ENCODE peak calls at places on chromosomes 13 and 19, in nine cellular contexts. One of them, this sample, is unnamed.

GRCh38 chr19:2982983-2983350 is 5.6 kb downstream of the TLE6 start:
- DNase-seq in K562: no peak
- DNase-seq in HepG2: no peak
- DNase-seq in SK-N-SH: peak
- DNase-seq in suprapubic skin: peak
- DNase-seq in H1: no peak
- DNase-seq in sigmoid colon: peak
- DNase-seq in stomach: peak
- DNase-seq in transverse colon: peak
- DNase-seq in this sample: peak

GRCh38 chr19:31152906-31153305 is 196.3 kb downstream of the TSHZ3 start:
- DNase-seq in H1: no peak
- DNase-seq in sigmoid colon: no peak
- DNase-seq in suprapubic skin: no peak
- DNase-seq in SK-N-SH: no peak
- DNase-seq in transverse colon: no peak
- DNase-seq in HepG2: no peak
- DNase-seq in K562: no peak
- DNase-seq in stomach: no peak
- DNase-seq in this sample: no peak

GRCh38 chr19:33301011-33301899 is 1.1 kb downstream of the CEBPA start:
- DNase-seq in stomach: peak
- DNase-seq in HepG2: no peak
- DNase-seq in SK-N-SH: peak
- DNase-seq in H1: no peak
- DNase-seq in suprapubic skin: no peak
- DNase-seq in K562: no peak
- DNase-seq in sigmoid colon: peak
- DNase-seq in transverse colon: peak
- DNase-seq in this sample: no peak

GRCh38 chr19:58571575-58571947 is 1.6 kb downstream of the MZF1 start:
- DNase-seq in K562: no peak
- DNase-seq in suprapubic skin: peak
- DNase-seq in stomach: no peak
- DNase-seq in transverse colon: peak
- DNase-seq in H1: no peak
- DNase-seq in SK-N-SH: no peak
- DNase-seq in sigmoid colon: peak
- DNase-seq in HepG2: no peak
- DNase-seq in this sample: peak

GRCh38 chr13:112233256-112233655 is 142.9 kb upstream of the SPACA7 start:
- DNase-seq in transverse colon: no peak
- DNase-seq in SK-N-SH: no peak
- DNase-seq in H1: no peak
- DNase-seq in K562: no peak
- DNase-seq in stomach: no peak
- DNase-seq in suprapubic skin: peak
- DNase-seq in HepG2: no peak
- DNase-seq in sigmoid colon: no peak
- DNase-seq in this sample: peak

GRCh38 chr19:4322942-4323665 is 15.5 kb downstream of the STAP2 start:
- DNase-seq in stomach: peak
- DNase-seq in transverse colon: no peak
- DNase-seq in H1: no peak
- DNase-seq in sigmoid colon: no peak
- DNase-seq in suprapubic skin: no peak
- DNase-seq in SK-N-SH: no peak
- DNase-seq in K562: no peak
- DNase-seq in HepG2: no peak
- DNase-seq in this sample: no peak

GRCh38 chr13:30153871-30154426 is 153.4 kb downstream of the KATNAL1 start:
- DNase-seq in stomach: no peak
- DNase-seq in sigmoid colon: peak
- DNase-seq in K562: no peak
- DNase-seq in HepG2: no peak
- DNase-seq in transverse colon: no peak
- DNase-seq in SK-N-SH: no peak
- DNase-seq in suprapubic skin: peak
- DNase-seq in H1: no peak
- DNase-seq in this sample: no peak

GRCh38 chr19:40594657-40595077 is 6.5 kb upstream of the LTBP4 start:
- DNase-seq in H1: no peak
- DNase-seq in SK-N-SH: no peak
- DNase-seq in transverse colon: no peak
- DNase-seq in suprapubic skin: no peak
- DNase-seq in sigmoid colon: no peak
- DNase-seq in stomach: no peak
- DNase-seq in K562: peak
- DNase-seq in HepG2: no peak
- DNase-seq in this sample: no peak

GRCh38 chr19:1970003-1970805 is 29.2 kb downstream of the CSNK1G2 start:
- DNase-seq in transverse colon: no peak
- DNase-seq in suprapubic skin: no peak
- DNase-seq in K562: no peak
- DNase-seq in SK-N-SH: no peak
- DNase-seq in stomach: no peak
- DNase-seq in sigmoid colon: no peak
- DNase-seq in HepG2: no peak
- DNase-seq in H1: no peak
- DNase-seq in this sample: no peak

GRCh38 chr13:43573361-43573740 is 213.4 kb downstream of the ENOX1 start:
- DNase-seq in transverse colon: no peak
- DNase-seq in suprapubic skin: no peak
- DNase-seq in stomach: no peak
- DNase-seq in SK-N-SH: no peak
- DNase-seq in K562: no peak
- DNase-seq in sigmoid colon: no peak
- DNase-seq in H1: no peak
- DNase-seq in HepG2: no peak
- DNase-seq in this sample: no peak

GRCh38 chr13:44132710-44133109 is 240.9 kb upstream of the SERP2 start:
- DNase-seq in H1: no peak
- DNase-seq in sigmoid colon: peak
- DNase-seq in transverse colon: peak
- DNase-seq in SK-N-SH: no peak
- DNase-seq in stomach: peak
- DNase-seq in K562: peak
- DNase-seq in suprapubic skin: no peak
- DNase-seq in HepG2: no peak
- DNase-seq in this sample: peak

GRCh38 chr19:15248648-15249559 is 16.7 kb upstream of the EPHX3 start:
- DNase-seq in H1: no peak
- DNase-seq in transverse colon: peak
- DNase-seq in K562: no peak
- DNase-seq in suprapubic skin: peak
- DNase-seq in HepG2: no peak
- DNase-seq in sigmoid colon: peak
- DNase-seq in SK-N-SH: no peak
- DNase-seq in stomach: peak
- DNase-seq in this sample: peak

DNA sequence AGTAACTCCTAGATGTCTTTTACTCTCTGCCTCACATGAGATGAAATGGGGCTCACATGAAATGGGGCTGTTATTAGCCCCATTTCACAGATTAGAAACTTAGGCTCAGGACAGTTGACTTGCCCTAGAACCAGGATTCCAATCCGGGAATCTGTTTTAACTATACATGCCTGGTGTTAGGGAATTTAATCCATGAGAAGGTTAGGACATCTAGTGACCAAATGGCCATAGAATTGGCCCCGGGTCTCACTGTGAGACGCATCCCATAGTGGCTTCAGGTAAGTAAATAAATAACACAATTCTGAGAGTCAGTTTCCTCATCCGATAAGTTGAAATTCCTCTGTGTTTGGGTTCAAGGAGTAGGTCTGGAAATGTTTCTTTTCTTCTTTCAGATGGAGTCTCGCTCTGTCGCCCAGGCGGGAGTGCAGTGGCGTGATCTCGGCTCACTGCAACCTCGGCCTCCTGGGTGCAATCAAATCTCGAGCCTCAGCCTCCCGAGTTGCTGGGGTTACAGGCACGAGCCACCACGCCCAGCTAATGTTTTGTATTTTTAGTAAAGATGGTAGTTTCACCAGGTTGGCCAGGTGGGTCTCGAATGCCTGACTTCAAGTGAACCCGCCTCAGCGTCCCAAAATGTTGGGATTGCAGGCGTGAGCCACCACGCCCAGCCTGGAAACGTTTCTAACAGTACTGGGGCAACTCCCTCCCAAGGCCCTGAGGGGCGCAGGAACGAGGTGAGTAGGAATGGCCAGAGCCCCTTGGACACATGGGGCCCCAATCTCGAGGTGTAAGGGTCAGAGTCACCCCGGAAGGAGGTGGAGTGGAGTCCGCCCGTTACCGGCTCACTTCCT is 1.2 kb upstream of the ZNF574 start:
- DNase-seq in sigmoid colon: no peak
- DNase-seq in stomach: no peak
- DNase-seq in transverse colon: peak
- DNase-seq in K562: peak
- DNase-seq in suprapubic skin: no peak
- DNase-seq in SK-N-SH: peak
- DNase-seq in H1: no peak
- DNase-seq in HepG2: no peak
- DNase-seq in this sample: no peak
- TF ChIP-seq POLR2AphosphoS5 in sigmoid colon: no peak
- TF ChIP-seq POLR2AphosphoS5 in stomach: no peak
- TF ChIP-seq POLR2AphosphoS5 in transverse colon: no peak
- TF ChIP-seq POLR2AphosphoS5 in K562: no peak
- TF ChIP-seq POLR2AphosphoS5 in suprapubic skin: no peak
- TF ChIP-seq POLR2AphosphoS5 in SK-N-SH: no peak
- TF ChIP-seq POLR2AphosphoS5 in H1: no peak
- TF ChIP-seq POLR2AphosphoS5 in HepG2: no peak
- TF ChIP-seq POLR2AphosphoS5 in this sample: no peak

GRCh38 chr19:41753159-41753558 is 2.2 kb upstream of the CEACAM6 start:
- DNase-seq in sigmoid colon: no peak
- DNase-seq in K562: peak
- DNase-seq in stomach: peak
- DNase-seq in transverse colon: peak
- DNase-seq in H1: no peak
- DNase-seq in HepG2: peak
- DNase-seq in suprapubic skin: no peak
- DNase-seq in SK-N-SH: peak
- DNase-seq in this sample: peak
- TF ChIP-seq EP300 in sigmoid colon: no peak
- TF ChIP-seq EP300 in K562: no peak
- TF ChIP-seq EP300 in stomach: no peak
- TF ChIP-seq EP300 in transverse colon: no peak
- TF ChIP-seq EP300 in H1: no peak
- TF ChIP-seq EP300 in HepG2: no peak
- TF ChIP-seq EP300 in suprapubic skin: no peak
- TF ChIP-seq EP300 in SK-N-SH: no peak
- TF ChIP-seq EP300 in this sample: no peak

GRCh38 chr13:106117035-106117434 is 418.4 kb downstream of the EFNB2 start:
- DNase-seq in HepG2: no peak
- DNase-seq in suprapubic skin: no peak
- DNase-seq in stomach: no peak
- DNase-seq in H1: no peak
- DNase-seq in sigmoid colon: no peak
- DNase-seq in SK-N-SH: peak
- DNase-seq in K562: no peak
- DNase-seq in transverse colon: no peak
- DNase-seq in this sample: no peak
- TF ChIP-seq POLR2AphosphoS5 in HepG2: no peak
- TF ChIP-seq POLR2AphosphoS5 in suprapubic skin: no peak
- TF ChIP-seq POLR2AphosphoS5 in stomach: no peak
- TF ChIP-seq POLR2AphosphoS5 in H1: no peak
- TF ChIP-seq POLR2AphosphoS5 in sigmoid colon: no peak
- TF ChIP-seq POLR2AphosphoS5 in SK-N-SH: no peak
- TF ChIP-seq POLR2AphosphoS5 in K562: no peak
- TF ChIP-seq POLR2AphosphoS5 in transverse colon: no peak
- TF ChIP-seq POLR2AphosphoS5 in this sample: no peak

GRCh38 chr19:43790587-43790986 is 9.8 kb upstream of the KCNN4 start:
- DNase-seq in transverse colon: no peak
- DNase-seq in K562: no peak
- DNase-seq in HepG2: no peak
- DNase-seq in suprapubic skin: no peak
- DNase-seq in SK-N-SH: no peak
- DNase-seq in sigmoid colon: no peak
- DNase-seq in stomach: no peak
- DNase-seq in H1: no peak
- DNase-seq in this sample: no peak

GRCh38 chr19:43784981-43785808 is 4.4 kb upstream of the KCNN4 start:
- DNase-seq in suprapubic skin: no peak
- DNase-seq in transverse colon: peak
- DNase-seq in SK-N-SH: peak
- DNase-seq in K562: peak
- DNase-seq in HepG2: peak
- DNase-seq in stomach: peak
- DNase-seq in H1: no peak
- DNase-seq in sigmoid colon: no peak
- DNase-seq in this sample: no peak

GRCh38 chr19:43784251-43784980 is 3.6 kb upstream of the KCNN4 start:
- DNase-seq in stomach: peak
- DNase-seq in K562: peak
- DNase-seq in SK-N-SH: no peak
- DNase-seq in sigmoid colon: no peak
- DNase-seq in HepG2: no peak
- DNase-seq in suprapubic skin: no peak
- DNase-seq in H1: no peak
- DNase-seq in transverse colon: peak
- DNase-seq in this sample: no peak

GRCh38 chr19:43786665-43787064 is 5.9 kb upstream of the KCNN4 start:
- DNase-seq in HepG2: no peak
- DNase-seq in suprapubic skin: no peak
- DNase-seq in stomach: no peak
- DNase-seq in sigmoid colon: no peak
- DNase-seq in H1: no peak
- DNase-seq in K562: no peak
- DNase-seq in SK-N-SH: no peak
- DNase-seq in transverse colon: no peak
- DNase-seq in this sample: no peak

GRCh38 chr19:43789029-43789428 is 8.3 kb upstream of the KCNN4 start:
- DNase-seq in K562: peak
- DNase-seq in H1: no peak
- DNase-seq in suprapubic skin: no peak
- DNase-seq in transverse colon: no peak
- DNase-seq in SK-N-SH: no peak
- DNase-seq in sigmoid colon: no peak
- DNase-seq in stomach: no peak
- DNase-seq in HepG2: no peak
- DNase-seq in this sample: no peak
- TF ChIP-seq EP300 in K562: no peak
- TF ChIP-seq EP300 in H1: no peak
- TF ChIP-seq EP300 in suprapubic skin: no peak
- TF ChIP-seq EP300 in transverse colon: no peak
- TF ChIP-seq EP300 in SK-N-SH: no peak
- TF ChIP-seq EP300 in sigmoid colon: no peak
- TF ChIP-seq EP300 in stomach: no peak
- TF ChIP-seq EP300 in HepG2: no peak
- TF ChIP-seq EP300 in this sample: no peak